ENCODE peak calls at places on chromosome 12, in six cellular contexts. E is foreskin keratinocyte, P is OCI-LY7, H is Calu3, V is right lobe of liver, I is neural crest cell. C is an unnamed sample.

GRCh38 chr12:114673169-114673833 is 10.7 kb downstream of the TBX3 start:
- DNase-seq in E (peak; percentile 93), P (no peak), H (no peak), V (no peak), I (no peak), C (no peak)

GRCh38 chr12:98355322-98355721 is 160.1 kb upstream of the TMPO start:
- DNase-seq in E (peak; percentile 96), P (no peak), H (no peak), V (no peak), I (no peak), C (no peak)

GRCh38 chr12:116480210-116480818 is 78.9 kb upstream of the MAP1LC3B2 start:
- DNase-seq in E (peak; percentile 68), P (no peak), H (no peak), V (no peak), I (no peak), C (no peak)

GRCh38 chr12:52224154-52224553 is 8.9 kb upstream of the KRT7 start:
- DNase-seq in E (no peak), P (no peak), H (no peak), V (no peak), I (no peak), C (no peak)

GRCh38 chr12:62426095-62426488 is 40.5 kb upstream of the MON2 start:
- DNase-seq in E (no peak), P (no peak), H (no peak), V (no peak), I (no peak), C (no peak)

GRCh38 chr12:11653215-11653753 is 3.8 kb downstream of the ETV6 start:
- DNase-seq in E (no peak), P (peak; percentile 55), H (no peak), V (no peak), I (no peak), C (no peak)

GRCh38 chr12:11812558-11813421 is 163.3 kb downstream of the ETV6 start:
- DNase-seq in E (no peak), P (peak; percentile 73), H (peak; percentile 42), V (peak; percentile 38), I (peak; percentile 46), C (no peak)

GRCh38 chr12:29425722-29426121 is 44.8 kb upstream of the ERGIC2 start:
- DNase-seq in E (no peak), P (no peak), H (no peak), V (no peak), I (no peak), C (no peak)

GRCh38 chr12:103334447-103334846 is 161.3 kb downstream of the C12orf42 start:
- DNase-seq in E (no peak), P (no peak), H (no peak), V (no peak), I (no peak), C (no peak)

GRCh38 chr12:62239571-62239970 is 20.6 kb upstream of the USP15 start:
- DNase-seq in E (no peak), P (no peak), H (no peak), V (no peak), I (no peak), C (no peak)

GRCh38 chr12:56987551-56988053 is 18.7 kb downstream of the ZBTB39 start:
- DNase-seq in E (peak; percentile 42), P (peak; percentile 77), H (peak; percentile 86), V (peak; percentile 84), I (peak; percentile 86), C (peak; percentile 77)

GRCh38 chr12:4579305-4580097 is 17.5 kb downstream of the DYRK4 start:
- DNase-seq in E (no peak), P (peak; percentile 72), H (peak; percentile 4), V (no peak), I (no peak), C (no peak)

GRCh38 chr12:49330631-49331359 is 6.2 kb downstream of the C1QL4 start:
- DNase-seq in E (no peak), P (no peak), H (no peak), V (no peak), I (no peak), C (no peak)

GRCh38 chr12:50597200-50598195 is 92.7 kb downstream of the DIP2B start:
- DNase-seq in E (peak; percentile 87), P (peak; percentile 19), H (peak; percentile 14), V (no peak), I (no peak), C (no peak)

GRCh38 chr12:89836026-89836425 is 127.4 kb upstream of the ATP2B1 start:
- DNase-seq in E (no peak), P (no peak), H (no peak), V (no peak), I (no peak), C (no peak)

GRCh38 chr12:95726903-95727302 is 63.7 kb downstream of the NTN4 start:
- DNase-seq in E (no peak), P (no peak), H (no peak), V (no peak), I (no peak), C (no peak)

GRCh38 chr12:3168775-3169221 is 91.6 kb downstream of the TSPAN9 start:
- DNase-seq in E (peak; percentile 95), P (no peak), H (peak; percentile 76), V (no peak), I (no peak), C (no peak)

GRCh38 chr12:26773313-26774104 is 59.5 kb downstream of the ITPR2 start:
- DNase-seq in E (no peak), P (no peak), H (no peak), V (no peak), I (no peak), C (no peak)

GRCh38 chr12:3827301-3828000 is 45.7 kb downstream of the PARP11 start:
- DNase-seq in E (no peak), P (no peak), H (no peak), V (no peak), I (no peak), C (no peak)

GRCh38 chr12:71166280-71166679 is 8.5 kb upstream of the TSPAN8 start:
- DNase-seq in E (no peak), P (no peak), H (no peak), V (no peak), I (no peak), C (no peak)

GRCh38 chr12:118537481-118537917 is 161.1 kb downstream of the SUDS3 start:
- DNase-seq in E (no peak), P (no peak), H (no peak), V (no peak), I (no peak), C (peak; percentile 30)

GRCh38 chr12:61891632-61892031 is 368.6 kb upstream of the USP15 start:
- DNase-seq in E (no peak), P (no peak), H (peak; percentile 4), V (no peak), I (no peak), C (no peak)

GRCh38 chr12:44362947-44363346 is 513.2 kb downstream of the NELL2 start:
- DNase-seq in E (no peak), P (no peak), H (no peak), V (no peak), I (no peak), C (no peak)

GRCh38 chr12:120041386-120042231 is 52.6 kb downstream of the BICDL1 start:
- DNase-seq in E (no peak), P (no peak), H (no peak), V (peak; percentile 47), I (peak; percentile 6), C (no peak)

GRCh38 chr12:19755141-19755540 is 315.8 kb downstream of the AEBP2 start:
- DNase-seq in E (no peak), P (no peak), H (no peak), V (no peak), I (no peak), C (no peak)

GRCh38 chr12:19759229-19759628 is 319.9 kb downstream of the AEBP2 start:
- DNase-seq in E (peak; percentile 66), P (no peak), H (no peak), V (no peak), I (no peak), C (no peak)

GRCh38 chr12:19760611-19761010 is 321.3 kb downstream of the AEBP2 start:
- DNase-seq in E (no peak), P (no peak), H (no peak), V (no peak), I (no peak), C (no peak)

GRCh38 chr12:19761465-19761864 is 322.2 kb downstream of the AEBP2 start:
- DNase-seq in E (no peak), P (no peak), H (no peak), V (no peak), I (no peak), C (no peak)

DNA sequence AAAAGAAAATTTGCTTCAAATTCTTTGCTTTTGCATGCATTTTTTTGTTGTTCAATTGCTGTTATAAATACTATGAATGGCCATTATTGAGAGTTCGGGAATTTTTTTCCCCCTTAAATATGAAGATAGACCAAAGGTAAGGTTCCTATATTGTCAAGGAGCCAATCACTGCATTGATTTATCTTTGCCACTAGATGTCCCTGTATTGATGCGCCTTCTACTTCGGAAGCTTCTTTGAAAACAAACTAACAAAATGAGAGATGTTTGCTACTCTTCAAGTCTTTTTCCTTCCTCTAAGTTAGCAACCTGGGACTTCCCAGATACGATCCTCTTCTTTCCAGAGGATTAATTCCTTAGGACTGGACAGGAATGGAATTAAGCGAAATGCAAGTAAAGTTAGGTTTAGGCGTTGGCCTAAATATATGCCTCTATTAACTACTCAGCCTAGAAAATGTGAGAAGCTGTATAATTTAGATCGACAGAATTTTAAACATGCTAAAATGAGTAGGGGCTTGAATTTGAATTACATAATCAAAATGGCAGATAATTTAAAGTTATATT is 318.1 kb downstream of the AEBP2 start:
- DNase-seq in E (peak; percentile 30), P (peak; percentile 26), H (no peak), V (no peak), I (no peak), C (no peak)
- TF ChIP-seq CTCF in E (peak; percentile 74), P (peak; percentile 84), H (peak; percentile 32), V (peak; percentile 61), I (peak; percentile 91), C (peak; percentile 80)

GRCh38 chr12:69540606-69541386 is 44.5 kb upstream of the CCT2 start:
- DNase-seq in E (no peak), P (no peak), H (no peak), V (no peak), I (no peak), C (no peak)
- TF ChIP-seq CTCF in E (peak; percentile 14), P (no peak), H (no peak), V (no peak), I (no peak), C (no peak)

GRCh38 chr12:121953695-121954094 is 35.3 kb downstream of the CFAP251 start:
- DNase-seq in E (no peak), P (no peak), H (no peak), V (no peak), I (no peak), C (no peak)

GRCh38 chr12:121957831-121958515 is 39.6 kb downstream of the CFAP251 start:
- DNase-seq in E (no peak), P (no peak), H (no peak), V (no peak), I (no peak), C (no peak)

GRCh38 chr12:121953293-121953692 is 34.9 kb downstream of the CFAP251 start:
- DNase-seq in E (no peak), P (no peak), H (no peak), V (no peak), I (no peak), C (no peak)

GRCh38 chr12:121956041-121956341 is 37.6 kb downstream of the CFAP251 start:
- DNase-seq in E (no peak), P (no peak), H (no peak), V (no peak), I (no peak), C (no peak)

GRCh38 chr12:121955258-121956040 is 37.1 kb downstream of the CFAP251 start:
- DNase-seq in E (no peak), P (peak; percentile 59), H (peak; percentile 18), V (no peak), I (no peak), C (no peak)
- TF ChIP-seq CTCF in E (peak; percentile 56), P (peak; percentile 80), H (peak; percentile 74), V (peak; percentile 45), I (peak; percentile 59), C (peak; percentile 64)

GRCh38 chr12:109995703-109996482 is at the start of gene GIT2:
- DNase-seq in E (peak; percentile 78), P (peak; percentile 99), H (peak; percentile 95), V (peak; percentile 94), I (peak; percentile 86), C (peak; percentile 95)
- TF ChIP-seq CTCF in E (no peak), P (peak; percentile 35), H (peak; percentile 10), V (no peak), I (no peak), C (no peak)

C was measured in left ventricle myocardium inferior.